ENCODE peak calls at places on chromosomes 4 and X, in seven cellular contexts. K is A549; J is CD4-positive, alpha-beta T cell; U is body of pancreas; Z is right atrium auricular region; W is heart right ventricle; F is IMR-90. O is an unnamed sample.

GRCh38 chr4:76600447-76600846 is 165.4 kb downstream of the SHROOM3 start:
- DNase-seq in W (no peak), K (no peak), U (no peak), F (no peak), Z (no peak), J (no peak), O (no peak)

GRCh38 chrX:68801737-68802290 is 27.0 kb upstream of the EFNB1 start:
- DNase-seq in J (no peak), W (no peak), K (no peak), F (no peak), Z (no peak), U (no peak), O (no peak)

GRCh38 chr4:79049840-79050520 is 110.7 kb upstream of the PAQR3 start:
- DNase-seq in J (no peak), U (no peak), Z (no peak), K (no peak), W (no peak), F (no peak), O (no peak)

GRCh38 chr4:29046716-29047115 is 1673.5 kb upstream of the PCDH7 start:
- DNase-seq in F (peak), J (no peak), U (no peak), K (no peak), Z (no peak), W (no peak), O (no peak)

GRCh38 chr4:76311896-76312331 is 5.4 kb downstream of the STBD1 start:
- DNase-seq in F (no peak), J (no peak), U (no peak), W (no peak), Z (no peak), K (no peak), O (no peak)

GRCh38 chr4:161522031-161522430 is 641.8 kb downstream of the FSTL5 start:
- DNase-seq in J (no peak), K (no peak), U (no peak), Z (no peak), F (no peak), W (no peak), O (no peak)

GRCh38 chrX:151552721-151553120 is 10.8 kb upstream of the PASD1 start:
- DNase-seq in U (no peak), Z (no peak), W (no peak), J (no peak), K (no peak), F (no peak), O (no peak)

GRCh38 chrX:76183289-76184057 is 10.6 kb downstream of the PBDC1 start:
- DNase-seq in W (no peak), K (no peak), Z (no peak), U (no peak), F (peak), J (no peak), O (no peak)

GRCh38 chr4:3773552-3774001 is 7.4 kb downstream of the ADRA2C start:
- DNase-seq in W (no peak), U (no peak), J (no peak), F (no peak), K (no peak), Z (no peak), O (no peak)

GRCh38 chr4:11618666-11619282 is 190.1 kb upstream of the HS3ST1 start:
- DNase-seq in U (no peak), Z (no peak), F (no peak), W (no peak), J (no peak), K (no peak), O (no peak)

GRCh38 chrX:39874202-39874816 is 223.4 kb downstream of the BCOR start:
- DNase-seq in F (peak), U (no peak), W (no peak), J (no peak), K (no peak), Z (no peak), O (no peak)

GRCh38 chrX:17590892-17591740 is 146.2 kb upstream of the SCML1 start:
- DNase-seq in F (peak), U (peak), J (no peak), W (peak), Z (peak), K (peak), O (no peak)

GRCh38 chr4:23882976-23883531 is 6.8 kb downstream of the PPARGC1A start:
- DNase-seq in U (no peak), W (no peak), J (no peak), F (no peak), K (no peak), Z (no peak), O (no peak)

GRCh38 chr4:26931451-26931850 is 70.8 kb downstream of the STIM2 start:
- DNase-seq in U (no peak), Z (no peak), W (no peak), K (no peak), F (no peak), J (no peak), O (no peak)

GRCh38 chr4:39320381-39321115 is 45.6 kb downstream of the RFC1 start:
- DNase-seq in W (no peak), K (no peak), U (no peak), F (peak), Z (no peak), J (no peak), O (no peak)

GRCh38 chr4:37799941-37800554 is 26.4 kb upstream of the PGM2 start:
- DNase-seq in U (no peak), J (no peak), W (no peak), K (no peak), Z (no peak), F (peak), O (no peak)

GRCh38 chrX:119606508-119607389 is 525 bp upstream of the NKRF start:
- DNase-seq in Z (no peak), J (no peak), W (no peak), F (peak), K (no peak), U (no peak), O (no peak)

GRCh38 chr4:70190579-70190978 is 4.9 kb upstream of the ODAM start:
- DNase-seq in U (no peak), Z (no peak), F (no peak), W (no peak), J (no peak), K (no peak), O (no peak)

GRCh38 chr4:20178902-20179576 is 72.7 kb upstream of the SLIT2 start:
- DNase-seq in F (no peak), K (no peak), U (no peak), J (no peak), Z (no peak), W (no peak), O (no peak)
- TF ChIP-seq CTCF in F (no peak), K (no peak), U (no peak), J (no peak), Z (no peak), W (no peak), O (no peak)

GRCh38 chr4:110533590-110533910 is 57.6 kb downstream of the ENPEP start:
- DNase-seq in W (no peak), Z (no peak), J (no peak), K (no peak), F (peak), U (no peak), O (no peak)
- H3K27ac ChIP-seq in W (no peak), Z (peak), J (no peak), K (peak), F (peak), U (no peak), O (no peak)

DNA sequence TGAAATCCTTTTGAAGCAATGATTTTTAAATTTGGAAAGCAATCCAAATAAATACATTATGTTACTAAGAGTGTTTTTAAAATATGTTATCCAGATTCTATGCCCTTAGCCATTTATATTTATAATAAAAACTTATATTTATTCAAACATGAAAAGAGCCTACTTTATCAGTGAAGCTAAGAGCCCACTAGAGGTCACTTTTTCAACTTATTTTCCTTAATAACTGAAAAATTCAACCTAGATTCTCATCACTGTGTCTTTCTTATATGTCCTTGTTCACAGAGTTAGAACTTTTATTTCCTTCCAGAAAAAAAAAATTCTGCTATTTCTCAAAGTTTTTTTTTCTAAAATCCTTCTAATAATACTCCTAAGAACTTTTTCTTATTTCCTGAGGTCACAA is 23.9 kb downstream of the PRDM8 start:
- DNase-seq in K (no peak), U (no peak), W (no peak), F (peak), J (no peak), Z (no peak), O (no peak)
- TF ChIP-seq CTCF in K (peak), U (no peak), W (peak), F (peak), J (peak), Z (peak), O (no peak)

GRCh38 chrX:13029341-13029740 is 15.1 kb downstream of the FAM9C start:
- DNase-seq in U (peak), Z (no peak), W (peak), K (peak), J (no peak), F (peak), O (no peak)
- H3K27ac ChIP-seq in U (peak), Z (peak), W (peak), K (peak), J (peak), F (peak), O (no peak)

DNA sequence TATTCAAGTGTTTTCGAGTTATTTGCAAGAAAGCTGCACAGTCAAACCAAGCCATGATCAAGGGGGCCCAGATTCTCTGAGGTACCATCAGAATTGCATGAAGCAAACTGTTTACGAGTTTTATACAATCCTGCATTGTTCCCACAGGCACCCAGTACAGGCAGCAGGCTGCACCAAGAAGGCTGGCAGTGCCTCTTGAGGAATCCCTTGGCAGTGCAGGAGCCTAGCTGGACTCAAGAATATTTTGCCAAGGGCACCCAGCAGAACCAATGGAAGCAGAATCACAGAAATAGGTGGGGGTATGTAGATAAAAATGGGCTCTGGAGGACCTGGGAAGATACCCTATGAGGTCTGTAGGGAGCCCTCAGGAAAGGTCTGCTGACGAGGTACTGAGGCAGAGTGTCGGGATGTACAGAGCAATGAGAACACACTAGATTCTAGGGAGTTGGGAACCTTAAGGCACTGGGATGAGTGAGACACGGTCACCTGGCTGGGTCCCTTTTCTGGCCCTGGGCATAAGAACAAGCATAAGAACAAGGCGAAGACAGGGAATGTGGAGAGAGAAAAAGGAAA is 2.5 kb upstream of the PLP1 start:
- DNase-seq in J (no peak), Z (no peak), U (peak), K (peak), W (no peak), F (peak), O (no peak)
- TF ChIP-seq CTCF in J (no peak), Z (peak), U (no peak), K (peak), W (peak), F (peak), O (no peak)

GRCh38 chr4:84597450-84597849 is 14.5 kb downstream of the CDS1 start:
- DNase-seq in F (no peak), Z (no peak), U (no peak), W (no peak), K (no peak), J (no peak), O (no peak)
- H3K27ac ChIP-seq in F (no peak), Z (no peak), U (no peak), W (no peak), K (peak), J (no peak), O (no peak)

DNA sequence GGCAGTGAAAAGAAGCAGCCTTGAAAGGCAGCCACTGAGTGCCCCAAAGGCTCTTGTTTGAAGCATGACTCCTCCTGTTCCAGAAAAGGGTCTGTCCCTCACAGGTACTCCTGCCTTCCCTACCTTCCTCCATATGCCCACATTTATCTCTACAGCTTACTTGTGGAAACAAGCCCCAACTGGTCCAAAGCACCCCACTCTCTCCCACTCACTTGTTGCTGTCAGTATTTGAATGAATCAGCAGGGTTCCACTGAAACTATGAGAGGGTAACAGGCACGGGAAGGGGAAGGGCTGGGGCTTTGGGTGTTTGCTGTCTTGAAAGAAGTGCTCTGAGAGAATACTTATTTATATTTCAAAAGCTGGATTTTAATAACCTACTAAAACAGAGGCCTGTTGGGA is 34.9 kb downstream of the GPR143 start:
- DNase-seq in F (no peak), W (no peak), K (no peak), U (no peak), J (no peak), Z (no peak), O (no peak)
- TF ChIP-seq CTCF in F (no peak), W (no peak), K (no peak), U (no peak), J (no peak), Z (no peak), O (no peak)

GRCh38 chr4:152850377-152850776 is 70.6 kb downstream of the ARFIP1 start:
- DNase-seq in J (no peak), K (no peak), W (peak), Z (no peak), F (peak), U (no peak), O (no peak)
- H3K27ac ChIP-seq in J (no peak), K (no peak), W (peak), Z (peak), F (no peak), U (no peak), O (no peak)

O was measured in coronary artery.